ENCODE peak calls at places on chromosomes 13 and 19, in four cellular contexts. One of them, this sample, is unnamed.

GRCh38 chr13:21733475-21734311 is 62.8 kb downstream of the FGF9 start:
- DNase-seq in naive thymus-derived CD4-positive, alpha-beta T cell: no peak
- DNase-seq in stimulated activated CD4-positive, alpha-beta T cell treated with anti-CD3 and anti-CD28 coated beads, Interleukin-4, amount 100 ng/mL, for 1 hour: no peak
- DNase-seq in activated T-cell treated with anti-CD3 and anti-CD28 coated beads for 1 hour: no peak
- DNase-seq in this sample: no peak

GRCh38 chr13:55394470-55394869 is 1746.2 kb upstream of the PRR20A start:
- DNase-seq in naive thymus-derived CD4-positive, alpha-beta T cell: no peak
- DNase-seq in stimulated activated CD4-positive, alpha-beta T cell treated with anti-CD3 and anti-CD28 coated beads, Interleukin-4, amount 100 ng/mL, for 1 hour: no peak
- DNase-seq in activated T-cell treated with anti-CD3 and anti-CD28 coated beads for 1 hour: no peak
- DNase-seq in this sample: no peak

GRCh38 chr19:20999731-21000352 is 20.6 kb upstream of the ZNF430 start:
- DNase-seq in stimulated activated CD4-positive, alpha-beta T cell treated with anti-CD3 and anti-CD28 coated beads, Interleukin-4, amount 100 ng/mL, for 1 hour: peak
- DNase-seq in naive thymus-derived CD4-positive, alpha-beta T cell: peak
- DNase-seq in activated T-cell treated with anti-CD3 and anti-CD28 coated beads for 1 hour: peak
- DNase-seq in this sample: peak

GRCh38 chr13:28385362-28385761 is 109.6 kb downstream of the FLT1 start:
- DNase-seq in stimulated activated CD4-positive, alpha-beta T cell treated with anti-CD3 and anti-CD28 coated beads, Interleukin-4, amount 100 ng/mL, for 1 hour: no peak
- DNase-seq in activated T-cell treated with anti-CD3 and anti-CD28 coated beads for 1 hour: no peak
- DNase-seq in naive thymus-derived CD4-positive, alpha-beta T cell: no peak
- DNase-seq in this sample: no peak

GRCh38 chr13:20303636-20304035 is 71.5 kb upstream of the GJB6 start:
- DNase-seq in activated T-cell treated with anti-CD3 and anti-CD28 coated beads for 1 hour: no peak
- DNase-seq in stimulated activated CD4-positive, alpha-beta T cell treated with anti-CD3 and anti-CD28 coated beads, Interleukin-4, amount 100 ng/mL, for 1 hour: no peak
- DNase-seq in naive thymus-derived CD4-positive, alpha-beta T cell: no peak
- DNase-seq in this sample: no peak

GRCh38 chr19:54186351-54186750 is 3.0 kb downstream of the MBOAT7 start:
- DNase-seq in stimulated activated CD4-positive, alpha-beta T cell treated with anti-CD3 and anti-CD28 coated beads, Interleukin-4, amount 100 ng/mL, for 1 hour: no peak
- DNase-seq in naive thymus-derived CD4-positive, alpha-beta T cell: no peak
- DNase-seq in activated T-cell treated with anti-CD3 and anti-CD28 coated beads for 1 hour: no peak
- DNase-seq in this sample: no peak

GRCh38 chr13:52195052-52195837 is 35.8 kb upstream of the NEK3 start:
- DNase-seq in stimulated activated CD4-positive, alpha-beta T cell treated with anti-CD3 and anti-CD28 coated beads, Interleukin-4, amount 100 ng/mL, for 1 hour: peak
- DNase-seq in naive thymus-derived CD4-positive, alpha-beta T cell: peak
- DNase-seq in activated T-cell treated with anti-CD3 and anti-CD28 coated beads for 1 hour: peak
- DNase-seq in this sample: peak

GRCh38 chr19:42178791-42179500 is 38.5 kb downstream of the DEDD2 start:
- DNase-seq in activated T-cell treated with anti-CD3 and anti-CD28 coated beads for 1 hour: no peak
- DNase-seq in naive thymus-derived CD4-positive, alpha-beta T cell: no peak
- DNase-seq in stimulated activated CD4-positive, alpha-beta T cell treated with anti-CD3 and anti-CD28 coated beads, Interleukin-4, amount 100 ng/mL, for 1 hour: no peak
- DNase-seq in this sample: no peak

GRCh38 chr19:17797397-17798201 is 2.7 kb downstream of the B3GNT3 start:
- DNase-seq in stimulated activated CD4-positive, alpha-beta T cell treated with anti-CD3 and anti-CD28 coated beads, Interleukin-4, amount 100 ng/mL, for 1 hour: peak
- DNase-seq in naive thymus-derived CD4-positive, alpha-beta T cell: no peak
- DNase-seq in activated T-cell treated with anti-CD3 and anti-CD28 coated beads for 1 hour: no peak
- DNase-seq in this sample: no peak

GRCh38 chr19:41917676-41918075 is 10.6 kb downstream of the ERFL start:
- DNase-seq in naive thymus-derived CD4-positive, alpha-beta T cell: no peak
- DNase-seq in stimulated activated CD4-positive, alpha-beta T cell treated with anti-CD3 and anti-CD28 coated beads, Interleukin-4, amount 100 ng/mL, for 1 hour: no peak
- DNase-seq in activated T-cell treated with anti-CD3 and anti-CD28 coated beads for 1 hour: no peak
- DNase-seq in this sample: no peak

GRCh38 chr13:45966715-45967114 is 85.8 kb downstream of the ZC3H13 start:
- DNase-seq in stimulated activated CD4-positive, alpha-beta T cell treated with anti-CD3 and anti-CD28 coated beads, Interleukin-4, amount 100 ng/mL, for 1 hour: no peak
- DNase-seq in activated T-cell treated with anti-CD3 and anti-CD28 coated beads for 1 hour: no peak
- DNase-seq in naive thymus-derived CD4-positive, alpha-beta T cell: no peak
- DNase-seq in this sample: no peak

GRCh38 chr13:94968040-94968756 is 255.9 kb upstream of the SOX21 start:
- DNase-seq in stimulated activated CD4-positive, alpha-beta T cell treated with anti-CD3 and anti-CD28 coated beads, Interleukin-4, amount 100 ng/mL, for 1 hour: no peak
- DNase-seq in activated T-cell treated with anti-CD3 and anti-CD28 coated beads for 1 hour: no peak
- DNase-seq in naive thymus-derived CD4-positive, alpha-beta T cell: no peak
- DNase-seq in this sample: no peak

GRCh38 chr19:4554717-4555116 is 4.8 kb downstream of the SEMA6B start:
- DNase-seq in stimulated activated CD4-positive, alpha-beta T cell treated with anti-CD3 and anti-CD28 coated beads, Interleukin-4, amount 100 ng/mL, for 1 hour: no peak
- DNase-seq in activated T-cell treated with anti-CD3 and anti-CD28 coated beads for 1 hour: no peak
- DNase-seq in naive thymus-derived CD4-positive, alpha-beta T cell: no peak
- DNase-seq in this sample: no peak

GRCh38 chr13:67120872-67121531 is 109.1 kb downstream of the PCDH9 start:
- DNase-seq in stimulated activated CD4-positive, alpha-beta T cell treated with anti-CD3 and anti-CD28 coated beads, Interleukin-4, amount 100 ng/mL, for 1 hour: no peak
- DNase-seq in activated T-cell treated with anti-CD3 and anti-CD28 coated beads for 1 hour: no peak
- DNase-seq in naive thymus-derived CD4-positive, alpha-beta T cell: no peak
- DNase-seq in this sample: no peak

GRCh38 chr19:14517840-14518505 is at the start of gene DNAJB1:
- DNase-seq in activated T-cell treated with anti-CD3 and anti-CD28 coated beads for 1 hour: peak
- DNase-seq in stimulated activated CD4-positive, alpha-beta T cell treated with anti-CD3 and anti-CD28 coated beads, Interleukin-4, amount 100 ng/mL, for 1 hour: peak
- DNase-seq in naive thymus-derived CD4-positive, alpha-beta T cell: no peak
- DNase-seq in this sample: peak

GRCh38 chr19:280541-281007 is 10.6 kb downstream of the PLPP2 start:
- DNase-seq in stimulated activated CD4-positive, alpha-beta T cell treated with anti-CD3 and anti-CD28 coated beads, Interleukin-4, amount 100 ng/mL, for 1 hour: no peak
- DNase-seq in activated T-cell treated with anti-CD3 and anti-CD28 coated beads for 1 hour: no peak
- DNase-seq in naive thymus-derived CD4-positive, alpha-beta T cell: no peak
- DNase-seq in this sample: no peak

GRCh38 chr19:5934779-5935472 is 20.9 kb downstream of the CAPS start:
- DNase-seq in stimulated activated CD4-positive, alpha-beta T cell treated with anti-CD3 and anti-CD28 coated beads, Interleukin-4, amount 100 ng/mL, for 1 hour: no peak
- DNase-seq in naive thymus-derived CD4-positive, alpha-beta T cell: no peak
- DNase-seq in activated T-cell treated with anti-CD3 and anti-CD28 coated beads for 1 hour: no peak
- DNase-seq in this sample: no peak

GRCh38 chr13:28718186-28718537 is 608 bp downstream of the SLC46A3 start:
- DNase-seq in activated T-cell treated with anti-CD3 and anti-CD28 coated beads for 1 hour: no peak
- DNase-seq in naive thymus-derived CD4-positive, alpha-beta T cell: no peak
- DNase-seq in stimulated activated CD4-positive, alpha-beta T cell treated with anti-CD3 and anti-CD28 coated beads, Interleukin-4, amount 100 ng/mL, for 1 hour: no peak
- DNase-seq in this sample: no peak

GRCh38 chr13:112928958-112929777 is 39.8 kb upstream of the MCF2L start:
- DNase-seq in stimulated activated CD4-positive, alpha-beta T cell treated with anti-CD3 and anti-CD28 coated beads, Interleukin-4, amount 100 ng/mL, for 1 hour: no peak
- DNase-seq in activated T-cell treated with anti-CD3 and anti-CD28 coated beads for 1 hour: no peak
- DNase-seq in naive thymus-derived CD4-positive, alpha-beta T cell: no peak
- DNase-seq in this sample: no peak

GRCh38 chr19:19064811-19065745 is 1.3 kb downstream of the SLC25A42 start:
- DNase-seq in stimulated activated CD4-positive, alpha-beta T cell treated with anti-CD3 and anti-CD28 coated beads, Interleukin-4, amount 100 ng/mL, for 1 hour: peak
- DNase-seq in naive thymus-derived CD4-positive, alpha-beta T cell: no peak
- DNase-seq in activated T-cell treated with anti-CD3 and anti-CD28 coated beads for 1 hour: no peak
- DNase-seq in this sample: no peak

GRCh38 chr13:73870036-73870741 is 264.0 kb downstream of the KLF12 start:
- DNase-seq in naive thymus-derived CD4-positive, alpha-beta T cell: no peak
- DNase-seq in stimulated activated CD4-positive, alpha-beta T cell treated with anti-CD3 and anti-CD28 coated beads, Interleukin-4, amount 100 ng/mL, for 1 hour: no peak
- DNase-seq in activated T-cell treated with anti-CD3 and anti-CD28 coated beads for 1 hour: no peak
- DNase-seq in this sample: no peak

GRCh38 chr19:52542984-52543664 is 15.7 kb downstream of the ZNF808 start:
- DNase-seq in naive thymus-derived CD4-positive, alpha-beta T cell: no peak
- DNase-seq in stimulated activated CD4-positive, alpha-beta T cell treated with anti-CD3 and anti-CD28 coated beads, Interleukin-4, amount 100 ng/mL, for 1 hour: no peak
- DNase-seq in activated T-cell treated with anti-CD3 and anti-CD28 coated beads for 1 hour: no peak
- DNase-seq in this sample: no peak

GRCh38 chr13:79631260-79631659 is 150.3 kb downstream of the NDFIP2 start:
- DNase-seq in naive thymus-derived CD4-positive, alpha-beta T cell: no peak
- DNase-seq in stimulated activated CD4-positive, alpha-beta T cell treated with anti-CD3 and anti-CD28 coated beads, Interleukin-4, amount 100 ng/mL, for 1 hour: no peak
- DNase-seq in activated T-cell treated with anti-CD3 and anti-CD28 coated beads for 1 hour: no peak
- DNase-seq in this sample: no peak

GRCh38 chr13:113920606-113921306 is 53.1 kb downstream of the C13orf46 start:
- DNase-seq in stimulated activated CD4-positive, alpha-beta T cell treated with anti-CD3 and anti-CD28 coated beads, Interleukin-4, amount 100 ng/mL, for 1 hour: no peak
- DNase-seq in activated T-cell treated with anti-CD3 and anti-CD28 coated beads for 1 hour: no peak
- DNase-seq in naive thymus-derived CD4-positive, alpha-beta T cell: no peak
- DNase-seq in this sample: peak

GRCh38 chr19:17579523-17580244 is 24.2 kb downstream of the COLGALT1 start:
- DNase-seq in activated T-cell treated with anti-CD3 and anti-CD28 coated beads for 1 hour: no peak
- DNase-seq in naive thymus-derived CD4-positive, alpha-beta T cell: no peak
- DNase-seq in stimulated activated CD4-positive, alpha-beta T cell treated with anti-CD3 and anti-CD28 coated beads, Interleukin-4, amount 100 ng/mL, for 1 hour: peak
- DNase-seq in this sample: no peak